ENCODE peak calls at places on chromosomes 1 and 21, in seven cellular contexts. One of them, this sample, is unnamed.

GRCh38 chr21:36524477-36524876 is 44.6 kb upstream of the CLDN14 start:
- DNase-seq in HepG2: no peak
- DNase-seq in GM12878: no peak
- DNase-seq in K562: no peak
- DNase-seq in SK-N-SH: no peak
- DNase-seq in HCT116: no peak
- DNase-seq in H1: no peak
- DNase-seq in this sample: no peak

GRCh38 chr21:46500224-46500861 is 41.7 kb downstream of the DIP2A start:
- DNase-seq in HepG2: peak
- DNase-seq in K562: peak
- DNase-seq in SK-N-SH: no peak
- DNase-seq in H1: no peak
- DNase-seq in GM12878: no peak
- DNase-seq in HCT116: no peak
- DNase-seq in this sample: no peak

GRCh38 chr1:13820456-13820855 is 120.5 kb downstream of the PRDM2 start:
- DNase-seq in HCT116: no peak
- DNase-seq in GM12878: no peak
- DNase-seq in H1: no peak
- DNase-seq in SK-N-SH: no peak
- DNase-seq in HepG2: no peak
- DNase-seq in K562: no peak
- DNase-seq in this sample: no peak

GRCh38 chr1:14487671-14488070 is 110.8 kb upstream of the KAZN start:
- DNase-seq in H1: no peak
- DNase-seq in HCT116: no peak
- DNase-seq in GM12878: no peak
- DNase-seq in SK-N-SH: no peak
- DNase-seq in K562: no peak
- DNase-seq in HepG2: no peak
- DNase-seq in this sample: no peak

GRCh38 chr21:31459457-31459856 is 115.4 kb upstream of the TIAM1 start:
- DNase-seq in GM12878: no peak
- DNase-seq in HepG2: no peak
- DNase-seq in H1: no peak
- DNase-seq in SK-N-SH: peak
- DNase-seq in HCT116: peak
- DNase-seq in K562: peak
- DNase-seq in this sample: no peak

GRCh38 chr1:45348966-45349677 is 8.9 kb upstream of the MUTYH start:
- DNase-seq in GM12878: no peak
- DNase-seq in HCT116: no peak
- DNase-seq in K562: no peak
- DNase-seq in HepG2: no peak
- DNase-seq in H1: no peak
- DNase-seq in SK-N-SH: no peak
- DNase-seq in this sample: no peak

GRCh38 chr1:60992165-60992564 is 90.2 kb upstream of the NFIA start:
- DNase-seq in SK-N-SH: no peak
- DNase-seq in H1: no peak
- DNase-seq in K562: no peak
- DNase-seq in GM12878: no peak
- DNase-seq in HepG2: no peak
- DNase-seq in HCT116: no peak
- DNase-seq in this sample: no peak

GRCh38 chr1:101653482-101653946 is 343.2 kb downstream of the OLFM3 start:
- DNase-seq in H1: peak
- DNase-seq in HepG2: no peak
- DNase-seq in HCT116: peak
- DNase-seq in SK-N-SH: no peak
- DNase-seq in K562: no peak
- DNase-seq in GM12878: no peak
- DNase-seq in this sample: peak

DNA sequence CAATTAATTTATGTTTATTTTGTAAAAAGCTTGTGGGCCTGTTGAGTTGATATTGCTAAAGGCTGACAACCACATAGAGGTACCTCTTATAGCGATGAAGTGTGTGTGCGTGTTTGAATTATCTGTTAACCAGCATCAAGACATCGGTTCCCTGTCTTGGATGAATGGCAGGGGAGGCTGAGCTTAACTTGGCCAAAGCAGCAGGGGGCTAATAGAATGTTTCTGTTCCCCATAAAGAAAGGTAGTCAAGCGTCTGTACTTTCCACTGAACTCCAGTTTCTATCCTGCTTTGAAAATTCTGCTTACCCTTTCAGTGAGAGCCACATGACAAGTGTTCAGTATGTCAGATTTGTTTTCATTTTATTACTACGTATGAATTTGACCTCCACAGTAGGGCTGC is 63.0 kb downstream of the ROR1 start:
- DNase-seq in HCT116: no peak
- DNase-seq in K562: no peak
- DNase-seq in HepG2: no peak
- DNase-seq in SK-N-SH: no peak
- DNase-seq in GM12878: no peak
- DNase-seq in H1: no peak
- DNase-seq in this sample: no peak
- TF ChIP-seq YY1 in HCT116: no peak
- TF ChIP-seq YY1 in K562: no peak
- TF ChIP-seq YY1 in HepG2: no peak
- TF ChIP-seq YY1 in SK-N-SH: no peak
- TF ChIP-seq YY1 in GM12878: no peak
- TF ChIP-seq YY1 in H1: no peak
- TF ChIP-seq YY1 in this sample: no peak

DNA sequence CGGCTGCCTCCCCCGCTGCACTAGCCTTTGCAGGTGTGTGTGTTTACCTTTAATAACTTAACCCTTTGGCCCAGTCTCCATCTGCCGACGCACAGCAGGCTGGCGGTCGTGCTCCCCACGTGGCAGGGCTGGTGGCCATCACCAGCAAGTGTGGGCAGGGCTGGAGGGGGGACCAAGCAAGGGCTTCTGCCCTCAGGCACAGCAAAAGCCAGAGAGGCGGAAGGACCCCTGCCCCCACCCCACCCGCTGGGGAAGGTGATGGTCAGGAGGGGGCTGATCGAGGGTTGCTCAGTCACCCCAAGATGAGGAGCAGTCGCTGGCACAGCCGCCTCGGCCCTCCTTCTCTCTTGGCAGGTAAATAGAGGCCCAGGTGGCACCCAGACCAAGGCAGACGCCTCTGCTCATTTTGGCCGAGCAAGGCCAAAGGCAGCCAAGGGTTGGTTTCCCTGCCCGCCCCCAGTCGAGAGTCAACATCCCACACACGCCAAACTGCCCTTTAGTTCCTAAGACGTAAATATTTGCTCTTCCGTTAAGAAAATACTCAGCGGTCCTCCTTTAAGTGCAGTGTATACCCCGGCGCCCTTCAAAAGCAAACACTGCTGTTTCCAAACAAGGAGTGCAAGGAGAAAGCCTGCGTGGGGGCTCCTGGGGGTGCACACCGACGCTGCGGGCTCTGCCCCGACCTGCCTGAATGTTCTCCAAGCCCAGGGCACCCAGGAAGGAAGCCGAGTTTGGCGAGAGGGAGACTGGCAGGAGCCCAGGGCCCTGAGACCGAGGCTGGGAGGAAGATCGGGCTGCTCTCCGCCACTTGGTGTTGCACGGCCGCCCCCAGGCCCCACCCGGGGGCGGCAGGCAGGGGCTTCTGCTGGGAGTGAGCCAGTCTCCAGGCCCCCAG is 82.7 kb downstream of the SIK1 start:
- DNase-seq in H1: no peak
- DNase-seq in HepG2: no peak
- DNase-seq in GM12878: no peak
- DNase-seq in K562: no peak
- DNase-seq in HCT116: no peak
- DNase-seq in SK-N-SH: no peak
- DNase-seq in this sample: no peak
- TF ChIP-seq YY1 in H1: no peak
- TF ChIP-seq YY1 in HepG2: no peak
- TF ChIP-seq YY1 in GM12878: no peak
- TF ChIP-seq YY1 in K562: no peak
- TF ChIP-seq YY1 in HCT116: no peak
- TF ChIP-seq YY1 in SK-N-SH: no peak
- TF ChIP-seq YY1 in this sample: no peak

DNA sequence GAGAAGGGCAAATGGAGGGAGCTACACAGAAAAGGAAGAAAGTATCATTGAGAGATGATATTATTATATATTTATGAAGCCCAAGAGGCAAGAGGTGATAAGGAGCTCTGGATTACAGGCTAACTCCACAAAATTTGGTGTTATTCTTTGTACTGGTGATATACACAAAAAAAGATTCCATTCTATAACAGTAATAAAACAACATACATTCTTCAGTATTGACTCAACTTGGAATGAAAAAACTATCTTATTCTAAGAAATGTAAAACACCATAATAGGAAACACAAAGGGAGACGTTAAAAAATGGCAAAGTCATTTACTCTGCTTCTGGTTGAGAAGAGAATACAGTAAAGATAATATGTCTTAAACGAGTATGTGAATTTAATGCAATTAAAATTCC is 99.4 kb downstream of the TEX35 start:
- DNase-seq in HCT116: no peak
- DNase-seq in GM12878: no peak
- DNase-seq in H1: no peak
- DNase-seq in HepG2: no peak
- DNase-seq in SK-N-SH: no peak
- DNase-seq in K562: no peak
- DNase-seq in this sample: no peak
- TF ChIP-seq YY1 in HCT116: no peak
- TF ChIP-seq YY1 in GM12878: no peak
- TF ChIP-seq YY1 in H1: no peak
- TF ChIP-seq YY1 in HepG2: no peak
- TF ChIP-seq YY1 in SK-N-SH: no peak
- TF ChIP-seq YY1 in K562: no peak
- TF ChIP-seq YY1 in this sample: no peak

GRCh38 chr1:212483154-212483505 is 50.4 kb downstream of the NENF start:
- DNase-seq in H1: no peak
- DNase-seq in GM12878: no peak
- DNase-seq in SK-N-SH: no peak
- DNase-seq in HepG2: no peak
- DNase-seq in HCT116: no peak
- DNase-seq in K562: no peak
- DNase-seq in this sample: no peak

GRCh38 chr1:212482006-212482351 is 49.3 kb downstream of the NENF start:
- DNase-seq in HepG2: no peak
- DNase-seq in H1: no peak
- DNase-seq in GM12878: no peak
- DNase-seq in SK-N-SH: no peak
- DNase-seq in K562: no peak
- DNase-seq in HCT116: no peak
- DNase-seq in this sample: no peak

GRCh38 chr1:212485218-212485609 is 52.5 kb downstream of the NENF start:
- DNase-seq in HCT116: no peak
- DNase-seq in HepG2: no peak
- DNase-seq in H1: no peak
- DNase-seq in SK-N-SH: no peak
- DNase-seq in GM12878: no peak
- DNase-seq in K562: no peak
- DNase-seq in this sample: no peak

GRCh38 chr1:212481438-212481767 is 48.7 kb downstream of the NENF start:
- DNase-seq in SK-N-SH: no peak
- DNase-seq in HCT116: no peak
- DNase-seq in GM12878: no peak
- DNase-seq in K562: no peak
- DNase-seq in HepG2: no peak
- DNase-seq in H1: no peak
- DNase-seq in this sample: no peak

DNA sequence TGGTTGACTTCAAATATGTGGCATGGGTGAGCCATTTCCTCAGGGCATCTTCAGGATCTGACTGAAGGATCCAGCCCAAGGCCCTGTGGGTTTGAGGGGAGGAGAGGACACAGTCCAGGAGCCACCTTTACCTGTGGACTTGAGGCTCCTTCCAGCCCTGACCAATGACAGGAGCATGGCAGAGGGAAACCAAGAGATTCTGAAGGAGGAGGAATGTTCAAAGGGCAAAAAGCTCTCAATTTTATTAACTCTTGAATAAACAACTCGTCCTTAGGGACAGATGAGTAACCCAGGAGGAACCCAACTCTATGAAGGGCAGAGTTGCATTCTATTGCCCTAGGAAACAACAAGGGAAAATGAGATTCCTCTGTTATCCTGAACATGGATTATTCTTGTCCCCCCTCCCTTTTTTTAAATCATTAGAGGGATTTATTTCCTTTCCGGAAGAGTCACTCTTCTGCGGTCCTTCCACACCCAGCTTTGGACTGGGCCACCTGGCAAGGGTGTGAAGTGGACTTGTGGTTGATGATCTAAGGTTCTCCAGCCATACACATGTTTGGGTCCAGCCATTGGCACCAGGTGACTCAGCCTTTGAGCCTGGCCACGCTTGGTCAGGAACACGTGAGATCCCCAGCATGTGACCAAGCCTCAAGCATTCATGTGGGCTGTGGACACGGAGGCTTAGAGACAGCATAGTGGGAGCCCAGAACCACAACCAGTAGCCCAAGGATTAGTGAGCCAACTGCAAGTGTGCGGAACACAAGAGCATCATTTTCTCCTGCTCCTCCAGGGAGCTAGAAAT is 49.8 kb downstream of the NENF start:
- DNase-seq in H1: no peak
- DNase-seq in SK-N-SH: no peak
- DNase-seq in GM12878: no peak
- DNase-seq in HCT116: no peak
- DNase-seq in HepG2: no peak
- DNase-seq in K562: no peak
- DNase-seq in this sample: no peak
- TF ChIP-seq YY1 in H1: no peak
- TF ChIP-seq YY1 in SK-N-SH: no peak
- TF ChIP-seq YY1 in GM12878: no peak
- TF ChIP-seq YY1 in HCT116: no peak
- TF ChIP-seq YY1 in HepG2: no peak
- TF ChIP-seq YY1 in K562: no peak
- TF ChIP-seq YY1 in this sample: no peak

GRCh38 chr1:119435061-119435460 is 20.1 kb downstream of the HSD3B2 start:
- DNase-seq in H1: no peak
- DNase-seq in GM12878: no peak
- DNase-seq in HCT116: no peak
- DNase-seq in SK-N-SH: no peak
- DNase-seq in K562: no peak
- DNase-seq in HepG2: no peak
- DNase-seq in this sample: no peak

GRCh38 chr1:119429687-119430086 is 14.7 kb downstream of the HSD3B2 start:
- DNase-seq in GM12878: no peak
- DNase-seq in K562: no peak
- DNase-seq in HCT116: no peak
- DNase-seq in SK-N-SH: no peak
- DNase-seq in HepG2: no peak
- DNase-seq in H1: no peak
- DNase-seq in this sample: no peak

DNA sequence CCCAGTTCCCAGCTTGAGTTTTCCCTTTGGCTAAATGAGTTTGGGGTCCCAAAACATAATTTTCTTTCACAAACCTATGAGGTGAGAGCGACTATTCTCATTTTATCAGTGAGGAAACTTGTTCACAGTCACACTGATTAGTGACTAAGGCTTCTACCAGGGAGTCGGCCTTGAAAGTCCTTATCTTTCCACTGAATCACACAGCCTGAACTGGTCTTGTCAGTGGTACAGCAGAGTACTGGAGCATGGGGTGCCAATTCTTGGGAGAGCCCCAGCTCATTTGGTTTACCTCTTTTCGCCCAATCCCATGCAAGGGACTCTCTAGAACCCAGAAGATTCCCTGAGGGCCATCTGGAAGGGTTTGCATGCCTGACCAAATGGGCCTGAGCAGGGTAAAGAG is 16.9 kb downstream of the HSD3B2 start:
- DNase-seq in K562: peak
- DNase-seq in HepG2: no peak
- DNase-seq in GM12878: no peak
- DNase-seq in H1: no peak
- DNase-seq in HCT116: no peak
- DNase-seq in SK-N-SH: no peak
- DNase-seq in this sample: no peak
- TF ChIP-seq YY1 in K562: no peak
- TF ChIP-seq YY1 in HepG2: no peak
- TF ChIP-seq YY1 in GM12878: no peak
- TF ChIP-seq YY1 in H1: no peak
- TF ChIP-seq YY1 in HCT116: no peak
- TF ChIP-seq YY1 in SK-N-SH: no peak
- TF ChIP-seq YY1 in this sample: no peak

This sample was measured in NT2/D1.